ENCODE peak calls at places on chromosomes 7 and 10, in four cellular contexts. U is K562, B is HepG2, G is GM12878. P is an unnamed sample.

GRCh38 chr10:79437111-79437814 is 8.2 kb downstream of the ZCCHC24 start:
- DNase-seq in G (no peak), B (no peak), U (no peak), P (no peak)

GRCh38 chr10:117237401-117237991 is 3.4 kb upstream of the SLC18A2 start:
- DNase-seq in U (no peak), B (no peak), G (no peak), P (no peak)

GRCh38 chr10:77478248-77478963 is 159.2 kb downstream of the KCNMA1 start:
- DNase-seq in U (no peak), G (no peak), B (no peak), P (no peak)

GRCh38 chr10:79397575-79398303 is 47.7 kb downstream of the ZCCHC24 start:
- DNase-seq in U (no peak), B (no peak), G (no peak), P (no peak)

GRCh38 chr7:34550996-34551395 is 107.0 kb upstream of the NPSR1 start:
- DNase-seq in B (no peak), U (no peak), G (no peak), P (no peak)

GRCh38 chr10:28754930-28755718 is 77.8 kb downstream of the BAMBI start:
- DNase-seq in G (no peak), U (no peak), B (no peak), P (no peak)

GRCh38 chr10:72259491-72260214 is 14.1 kb upstream of the DDIT4 start:
- DNase-seq in G (no peak), U (no peak), B (no peak), P (no peak)

GRCh38 chr7:73308074-73308664 is 457 bp downstream of the NSUN5 start:
- DNase-seq in G (no peak), B (no peak), U (peak), P (no peak)

GRCh38 chr7:100914208-100914878 is 18.7 kb upstream of the ACHE start:
- DNase-seq in U (no peak), G (no peak), B (peak), P (no peak)

GRCh38 chr10:78470267-78471103 is 436.8 kb downstream of the RPS24 start:
- DNase-seq in U (no peak), G (no peak), B (peak), P (no peak)

GRCh38 chr7:90900640-90901353 is 304.7 kb downstream of the CDK14 start:
- DNase-seq in U (no peak), B (peak), G (no peak), P (no peak)

GRCh38 chr10:80357000-80357803 is 621 bp downstream of the DYDC2 start:
- DNase-seq in U (no peak), G (no peak), B (no peak), P (no peak)

GRCh38 chr7:34758111-34758601 is 100.1 kb downstream of the NPSR1 start:
- DNase-seq in G (no peak), U (no peak), B (peak), P (no peak)

GRCh38 chr10:89309646-89310045 is 7.8 kb downstream of the IFIT2 start:
- DNase-seq in U (no peak), B (no peak), G (no peak), P (no peak)

GRCh38 chr10:69786791-69787190 is 14.9 kb upstream of the COL13A1 start:
- DNase-seq in U (peak), G (no peak), B (no peak), P (peak)

GRCh38 chr10:77192402-77192801 is 445.2 kb downstream of the KCNMA1 start:
- DNase-seq in G (no peak), U (no peak), B (no peak), P (no peak)

GRCh38 chr10:130395248-130395936 is 259.2 kb downstream of the GLRX3 start:
- DNase-seq in G (no peak), U (no peak), B (no peak), P (no peak)

GRCh38 chr7:151665363-151665762 is 145.7 kb upstream of the RHEB start:
- DNase-seq in B (no peak), G (no peak), U (no peak), P (no peak)

GRCh38 chr10:1552881-1553595 is 184.3 kb downstream of the ADARB2 start:
- DNase-seq in B (no peak), G (no peak), U (no peak), P (no peak)

GRCh38 chr7:87152897-87153641 is 816 bp downstream of the DMTF1 start:
- DNase-seq in U (peak), G (no peak), B (peak), P (peak)

GRCh38 chr7:36475011-36475342 is 85.3 kb downstream of the ANLN start:
- DNase-seq in B (no peak), G (no peak), U (no peak), P (no peak)

GRCh38 chr7:36473454-36474282 is 84.0 kb downstream of the ANLN start:
- DNase-seq in U (peak), G (no peak), B (peak), P (peak)

GRCh38 chr7:36475371-36475770 is 85.7 kb downstream of the ANLN start:
- DNase-seq in B (no peak), U (no peak), G (no peak), P (no peak)

GRCh38 chr7:36472141-36472729 is 82.6 kb downstream of the ANLN start:
- DNase-seq in G (no peak), U (no peak), B (no peak), P (no peak)

DNA sequence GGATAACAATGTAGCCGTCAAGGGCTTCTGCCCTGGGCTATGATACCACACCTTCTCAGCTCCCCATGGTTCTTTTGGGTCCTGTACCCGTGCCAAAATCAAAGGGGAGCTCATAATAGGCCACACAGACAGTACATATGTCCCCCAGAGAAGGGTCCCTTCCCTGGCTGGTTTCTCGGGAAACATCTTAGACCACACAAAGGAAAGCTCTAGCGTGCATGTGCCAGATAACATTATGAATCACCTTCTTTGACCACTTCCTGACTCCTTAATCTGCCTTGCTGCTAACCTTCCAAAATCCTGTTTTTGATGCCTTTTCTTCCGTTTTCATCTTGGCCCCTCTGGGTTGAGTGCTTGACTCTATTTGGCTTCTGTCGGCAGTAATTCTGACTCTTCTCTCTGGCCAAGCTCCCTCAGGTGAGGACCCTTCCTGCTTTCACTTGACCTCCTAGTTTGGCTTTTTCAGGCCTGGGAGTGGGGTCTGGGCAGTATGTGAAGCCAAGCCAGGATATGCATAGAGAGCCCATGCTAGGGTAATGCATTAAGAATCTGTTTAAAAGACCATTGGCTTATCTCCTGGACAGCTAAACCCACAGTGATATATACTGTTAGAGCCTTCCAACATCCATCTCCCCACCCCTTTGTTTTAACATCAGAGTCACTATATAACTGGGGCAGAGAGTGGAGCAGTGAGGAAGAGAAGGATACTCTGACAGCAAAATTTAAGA is 84.8 kb downstream of the ANLN start:
- DNase-seq in G (no peak), B (no peak), U (peak), P (no peak)
- TF ChIP-seq TARDBP in G (no peak), B (no peak), U (no peak), P (no peak)

DNA sequence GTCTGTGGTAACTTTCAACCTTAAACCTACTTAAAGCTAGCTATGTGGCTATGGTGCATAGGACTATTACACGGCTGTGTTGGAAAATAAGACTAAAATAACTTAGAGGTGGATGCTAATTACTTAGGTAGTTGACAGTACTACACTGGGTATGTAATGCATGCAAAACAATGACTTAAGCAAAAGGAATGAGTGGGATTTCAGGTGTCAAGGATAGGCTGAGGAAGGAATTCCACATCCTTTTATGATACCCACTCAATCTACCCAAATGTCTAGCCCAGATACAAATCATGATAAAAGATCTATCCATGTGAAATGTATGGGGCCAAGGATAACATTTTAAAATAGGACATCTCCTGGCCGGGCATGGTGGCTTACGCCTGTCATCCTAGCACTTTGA is 13.9 kb downstream of the CDNF start:
- DNase-seq in U (no peak), G (no peak), B (no peak), P (no peak)
- TF ChIP-seq SP1 in U (no peak), G (no peak), B (no peak), P (no peak)

GRCh38 chr7:19464751-19465150 is 244.1 kb downstream of the POLR1F start:
- DNase-seq in G (no peak), B (no peak), U (no peak), P (no peak)

GRCh38 chr7:19464241-19464640 is 244.6 kb downstream of the POLR1F start:
- DNase-seq in G (no peak), U (no peak), B (no peak), P (no peak)

GRCh38 chr7:19463581-19463980 is 245.3 kb downstream of the POLR1F start:
- DNase-seq in B (no peak), U (no peak), G (no peak), P (no peak)
- TF ChIP-seq TARDBP in B (no peak), U (no peak), G (no peak), P (no peak)

GRCh38 chr10:96794786-96795733 is 37.0 kb upstream of the LCOR start:
- DNase-seq in U (no peak), G (no peak), B (peak), P (no peak)

GRCh38 chr10:96784253-96784652 is 47.8 kb upstream of the LCOR start:
- DNase-seq in U (no peak), G (no peak), B (no peak), P (no peak)

GRCh38 chr10:96791902-96792301 is 40.2 kb upstream of the LCOR start:
- DNase-seq in B (no peak), G (no peak), U (no peak), P (no peak)

DNA sequence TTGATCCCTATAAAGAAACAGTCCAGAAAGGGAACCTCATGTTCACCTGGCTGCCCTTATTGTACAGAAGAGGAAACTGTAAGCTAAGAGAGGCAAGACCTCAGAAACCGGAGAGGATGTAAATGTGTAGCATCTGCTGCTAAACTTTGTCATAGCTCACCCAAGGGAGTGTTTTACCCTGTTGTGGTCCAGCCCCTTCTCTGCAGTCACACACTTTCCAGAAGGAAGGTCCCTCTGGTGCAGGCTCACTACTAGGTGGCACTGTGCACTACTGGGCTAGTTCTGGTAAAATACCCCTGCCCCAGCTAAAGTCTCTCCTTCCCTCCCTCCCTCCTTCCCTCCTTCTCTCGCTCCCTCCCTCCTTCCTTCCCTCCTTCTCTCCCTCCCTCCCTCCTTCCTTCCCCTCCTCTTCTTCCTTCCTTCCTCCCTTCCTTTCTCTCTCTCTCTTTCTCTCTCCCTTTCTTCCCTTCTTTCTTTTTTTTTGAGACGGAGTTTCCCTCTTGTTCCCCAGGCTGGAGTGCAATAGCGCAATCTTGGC is 42.5 kb upstream of the LCOR start:
- DNase-seq in B (no peak), G (peak), U (peak), P (no peak)
- TF ChIP-seq SP1 in B (no peak), G (no peak), U (no peak), P (no peak)